ENCODE peak calls at places on chromosome 9, in ten cellular contexts. One of them, this sample, is unnamed.

GRCh38 chr9:76560481-76560891 is 101.5 kb downstream of the GCNT1 start:
- DNase-seq in fibroblast of mammary gland: peak
- DNase-seq in fibroblast of the aortic adventitia: peak
- DNase-seq in PC-3: no peak
- DNase-seq in GM23338: no peak
- DNase-seq in HFFc6: peak
- DNase-seq in glutamatergic neuron: no peak
- DNase-seq in NB4: no peak
- DNase-seq in neural crest cell: no peak
- DNase-seq in Peyer's patch: no peak
- DNase-seq in this sample: no peak

GRCh38 chr9:92962846-92963245 is 15.5 kb downstream of the FGD3 start:
- DNase-seq in GM23338: no peak
- DNase-seq in PC-3: no peak
- DNase-seq in glutamatergic neuron: no peak
- DNase-seq in fibroblast of mammary gland: no peak
- DNase-seq in fibroblast of the aortic adventitia: no peak
- DNase-seq in neural crest cell: no peak
- DNase-seq in NB4: no peak
- DNase-seq in Peyer's patch: peak
- DNase-seq in HFFc6: no peak
- DNase-seq in this sample: no peak

GRCh38 chr9:127382541-127382940 is 14.4 kb upstream of the SLC2A8 start:
- DNase-seq in fibroblast of mammary gland: no peak
- DNase-seq in glutamatergic neuron: no peak
- DNase-seq in neural crest cell: no peak
- DNase-seq in PC-3: no peak
- DNase-seq in HFFc6: no peak
- DNase-seq in GM23338: no peak
- DNase-seq in Peyer's patch: no peak
- DNase-seq in fibroblast of the aortic adventitia: no peak
- DNase-seq in NB4: no peak
- DNase-seq in this sample: no peak

GRCh38 chr9:15246688-15247087 is 60.3 kb downstream of the TTC39B start:
- DNase-seq in glutamatergic neuron: no peak
- DNase-seq in GM23338: no peak
- DNase-seq in fibroblast of the aortic adventitia: no peak
- DNase-seq in neural crest cell: no peak
- DNase-seq in NB4: no peak
- DNase-seq in Peyer's patch: no peak
- DNase-seq in HFFc6: no peak
- DNase-seq in fibroblast of mammary gland: peak
- DNase-seq in PC-3: peak
- DNase-seq in this sample: no peak

GRCh38 chr9:134568116-134568515 is 73.5 kb upstream of the COL5A1 start:
- DNase-seq in HFFc6: no peak
- DNase-seq in PC-3: no peak
- DNase-seq in fibroblast of mammary gland: no peak
- DNase-seq in fibroblast of the aortic adventitia: no peak
- DNase-seq in GM23338: no peak
- DNase-seq in neural crest cell: no peak
- DNase-seq in glutamatergic neuron: no peak
- DNase-seq in NB4: no peak
- DNase-seq in Peyer's patch: peak
- DNase-seq in this sample: no peak

GRCh38 chr9:106953166-106953565 is 90.2 kb downstream of the ZNF462 start:
- DNase-seq in fibroblast of mammary gland: peak
- DNase-seq in NB4: no peak
- DNase-seq in HFFc6: peak
- DNase-seq in glutamatergic neuron: no peak
- DNase-seq in neural crest cell: no peak
- DNase-seq in PC-3: peak
- DNase-seq in Peyer's patch: no peak
- DNase-seq in GM23338: peak
- DNase-seq in fibroblast of the aortic adventitia: no peak
- DNase-seq in this sample: no peak

GRCh38 chr9:108786756-108787663 is 68.8 kb downstream of the ACTL7B start:
- DNase-seq in HFFc6: no peak
- DNase-seq in PC-3: peak
- DNase-seq in fibroblast of the aortic adventitia: peak
- DNase-seq in GM23338: no peak
- DNase-seq in glutamatergic neuron: no peak
- DNase-seq in neural crest cell: no peak
- DNase-seq in NB4: peak
- DNase-seq in fibroblast of mammary gland: peak
- DNase-seq in Peyer's patch: no peak
- DNase-seq in this sample: no peak

GRCh38 chr9:132141948-132142594 is 19.8 kb upstream of the NTNG2 start:
- DNase-seq in GM23338: no peak
- DNase-seq in Peyer's patch: no peak
- DNase-seq in NB4: no peak
- DNase-seq in PC-3: no peak
- DNase-seq in glutamatergic neuron: no peak
- DNase-seq in neural crest cell: no peak
- DNase-seq in fibroblast of the aortic adventitia: no peak
- DNase-seq in fibroblast of mammary gland: no peak
- DNase-seq in HFFc6: no peak
- DNase-seq in this sample: no peak

GRCh38 chr9:91131433-91131839 is 230.3 kb downstream of the AUH start:
- DNase-seq in glutamatergic neuron: no peak
- DNase-seq in Peyer's patch: peak
- DNase-seq in HFFc6: peak
- DNase-seq in fibroblast of the aortic adventitia: peak
- DNase-seq in NB4: peak
- DNase-seq in fibroblast of mammary gland: peak
- DNase-seq in GM23338: no peak
- DNase-seq in PC-3: peak
- DNase-seq in neural crest cell: no peak
- DNase-seq in this sample: no peak

GRCh38 chr9:126973651-126974529 is 59.3 kb downstream of the RALGPS1 start:
- DNase-seq in fibroblast of mammary gland: no peak
- DNase-seq in HFFc6: no peak
- DNase-seq in glutamatergic neuron: no peak
- DNase-seq in Peyer's patch: no peak
- DNase-seq in PC-3: no peak
- DNase-seq in GM23338: no peak
- DNase-seq in fibroblast of the aortic adventitia: no peak
- DNase-seq in neural crest cell: no peak
- DNase-seq in NB4: no peak
- DNase-seq in this sample: no peak

GRCh38 chr9:91192785-91193657 is 168.7 kb downstream of the AUH start:
- DNase-seq in fibroblast of mammary gland: peak
- DNase-seq in NB4: peak
- DNase-seq in Peyer's patch: peak
- DNase-seq in glutamatergic neuron: peak
- DNase-seq in fibroblast of the aortic adventitia: peak
- DNase-seq in neural crest cell: peak
- DNase-seq in PC-3: peak
- DNase-seq in GM23338: peak
- DNase-seq in HFFc6: peak
- DNase-seq in this sample: peak

GRCh38 chr9:97768731-97769130 is 71.6 kb upstream of the XPA start:
- DNase-seq in GM23338: no peak
- DNase-seq in HFFc6: peak
- DNase-seq in glutamatergic neuron: no peak
- DNase-seq in fibroblast of the aortic adventitia: peak
- DNase-seq in Peyer's patch: no peak
- DNase-seq in fibroblast of mammary gland: peak
- DNase-seq in NB4: no peak
- DNase-seq in PC-3: no peak
- DNase-seq in neural crest cell: no peak
- DNase-seq in this sample: no peak

GRCh38 chr9:120714088-120714845 is at the start of gene MEGF9:
- DNase-seq in fibroblast of the aortic adventitia: peak
- DNase-seq in fibroblast of mammary gland: peak
- DNase-seq in neural crest cell: peak
- DNase-seq in GM23338: peak
- DNase-seq in PC-3: peak
- DNase-seq in NB4: peak
- DNase-seq in Peyer's patch: peak
- DNase-seq in glutamatergic neuron: peak
- DNase-seq in HFFc6: peak
- DNase-seq in this sample: peak
- TF ChIP-seq CTCF in fibroblast of the aortic adventitia: no peak
- TF ChIP-seq CTCF in fibroblast of mammary gland: no peak
- TF ChIP-seq CTCF in neural crest cell: no peak
- TF ChIP-seq CTCF in GM23338: no peak
- TF ChIP-seq CTCF in PC-3: no peak
- TF ChIP-seq CTCF in NB4: no peak
- TF ChIP-seq CTCF in Peyer's patch: no peak
- TF ChIP-seq CTCF in glutamatergic neuron: no peak
- TF ChIP-seq CTCF in HFFc6: peak
- TF ChIP-seq CTCF in this sample: no peak

DNA sequence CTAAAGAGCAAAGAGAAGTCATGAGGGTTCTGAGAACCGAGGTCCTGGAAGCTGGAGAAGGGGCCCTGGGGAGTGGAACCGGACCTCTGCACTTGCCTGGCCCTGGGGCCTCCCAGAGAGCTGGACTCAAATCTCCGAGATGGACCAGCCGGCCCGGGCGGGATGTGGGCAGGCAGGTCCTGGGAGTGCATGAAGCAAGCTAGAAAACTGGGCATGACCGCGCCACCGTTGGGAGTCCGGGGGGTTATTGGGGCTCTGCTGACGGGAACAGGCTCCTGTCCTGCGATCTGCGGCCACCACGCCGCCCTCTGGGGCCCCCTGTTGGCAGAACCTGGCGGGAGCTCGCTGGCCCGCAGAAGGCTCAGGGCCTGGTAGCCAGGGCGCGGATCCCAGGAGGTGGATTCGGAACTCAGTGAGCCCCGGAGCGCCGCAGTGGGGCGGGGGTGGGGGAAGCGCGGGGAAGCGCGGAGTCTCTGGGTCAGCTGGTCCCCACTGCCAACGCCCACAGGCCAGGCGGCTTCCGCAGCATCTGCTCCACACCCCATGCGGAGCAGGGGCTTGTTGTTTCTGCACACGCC is 150.6 kb downstream of the ERCC6L2 start:
- DNase-seq in fibroblast of the aortic adventitia: no peak
- DNase-seq in PC-3: no peak
- DNase-seq in Peyer's patch: no peak
- DNase-seq in HFFc6: no peak
- DNase-seq in neural crest cell: peak
- DNase-seq in glutamatergic neuron: peak
- DNase-seq in NB4: no peak
- DNase-seq in fibroblast of mammary gland: no peak
- DNase-seq in GM23338: peak
- DNase-seq in this sample: peak
- TF ChIP-seq CTCF in fibroblast of the aortic adventitia: no peak
- TF ChIP-seq CTCF in PC-3: no peak
- TF ChIP-seq CTCF in Peyer's patch: no peak
- TF ChIP-seq CTCF in HFFc6: peak
- TF ChIP-seq CTCF in neural crest cell: peak
- TF ChIP-seq CTCF in glutamatergic neuron: peak
- TF ChIP-seq CTCF in NB4: peak
- TF ChIP-seq CTCF in fibroblast of mammary gland: peak
- TF ChIP-seq CTCF in GM23338: peak
- TF ChIP-seq CTCF in this sample: peak

GRCh38 chr9:121745396-121745695 is 93.9 kb downstream of the DAB2IP start:
- DNase-seq in GM23338: no peak
- DNase-seq in glutamatergic neuron: no peak
- DNase-seq in Peyer's patch: no peak
- DNase-seq in fibroblast of mammary gland: no peak
- DNase-seq in neural crest cell: no peak
- DNase-seq in fibroblast of the aortic adventitia: no peak
- DNase-seq in HFFc6: no peak
- DNase-seq in PC-3: no peak
- DNase-seq in NB4: no peak
- DNase-seq in this sample: no peak

GRCh38 chr9:121743441-121744001 is 92.1 kb downstream of the DAB2IP start:
- DNase-seq in Peyer's patch: peak
- DNase-seq in fibroblast of mammary gland: peak
- DNase-seq in NB4: no peak
- DNase-seq in fibroblast of the aortic adventitia: peak
- DNase-seq in HFFc6: peak
- DNase-seq in GM23338: peak
- DNase-seq in glutamatergic neuron: peak
- DNase-seq in neural crest cell: peak
- DNase-seq in PC-3: peak
- DNase-seq in this sample: peak

GRCh38 chr9:121742923-121743322 is 91.5 kb downstream of the DAB2IP start:
- DNase-seq in PC-3: no peak
- DNase-seq in fibroblast of mammary gland: no peak
- DNase-seq in NB4: no peak
- DNase-seq in neural crest cell: no peak
- DNase-seq in Peyer's patch: no peak
- DNase-seq in fibroblast of the aortic adventitia: no peak
- DNase-seq in glutamatergic neuron: no peak
- DNase-seq in HFFc6: no peak
- DNase-seq in GM23338: no peak
- DNase-seq in this sample: no peak

GRCh38 chr9:121744687-121745395 is 93.4 kb downstream of the DAB2IP start:
- DNase-seq in glutamatergic neuron: no peak
- DNase-seq in NB4: no peak
- DNase-seq in fibroblast of mammary gland: no peak
- DNase-seq in Peyer's patch: no peak
- DNase-seq in GM23338: peak
- DNase-seq in HFFc6: peak
- DNase-seq in fibroblast of the aortic adventitia: no peak
- DNase-seq in PC-3: no peak
- DNase-seq in neural crest cell: no peak
- DNase-seq in this sample: no peak

GRCh38 chr9:121744002-121744686 is 92.7 kb downstream of the DAB2IP start:
- DNase-seq in fibroblast of the aortic adventitia: peak
- DNase-seq in HFFc6: peak
- DNase-seq in PC-3: peak
- DNase-seq in GM23338: peak
- DNase-seq in glutamatergic neuron: peak
- DNase-seq in neural crest cell: no peak
- DNase-seq in NB4: peak
- DNase-seq in fibroblast of mammary gland: peak
- DNase-seq in Peyer's patch: peak
- DNase-seq in this sample: no peak
- TF ChIP-seq CTCF in fibroblast of the aortic adventitia: peak
- TF ChIP-seq CTCF in HFFc6: peak
- TF ChIP-seq CTCF in PC-3: peak
- TF ChIP-seq CTCF in GM23338: peak
- TF ChIP-seq CTCF in glutamatergic neuron: peak
- TF ChIP-seq CTCF in neural crest cell: peak
- TF ChIP-seq CTCF in NB4: peak
- TF ChIP-seq CTCF in fibroblast of mammary gland: peak
- TF ChIP-seq CTCF in Peyer's patch: no peak
- TF ChIP-seq CTCF in this sample: no peak

DNA sequence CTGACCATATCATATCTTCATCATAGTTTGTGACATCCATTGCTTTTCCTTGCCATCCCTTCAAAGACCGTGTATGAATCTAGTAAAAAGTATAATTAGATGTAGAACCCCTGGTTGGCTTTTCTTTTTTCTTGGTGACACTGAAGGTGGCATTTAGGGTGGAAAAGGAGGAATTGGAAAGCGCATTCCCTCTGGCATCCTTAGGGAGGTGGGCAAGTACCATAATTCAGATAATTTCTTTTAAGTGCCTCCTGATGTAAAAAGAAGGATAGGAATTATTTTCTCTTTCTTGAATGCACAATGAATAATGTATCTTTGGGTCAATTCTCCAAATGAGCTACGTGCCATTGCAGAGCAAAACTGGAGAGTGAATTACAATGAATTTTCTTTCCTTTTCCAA is 73.2 kb upstream of the SMARCA2 start:
- DNase-seq in HFFc6: no peak
- DNase-seq in fibroblast of mammary gland: peak
- DNase-seq in glutamatergic neuron: no peak
- DNase-seq in neural crest cell: no peak
- DNase-seq in PC-3: no peak
- DNase-seq in GM23338: peak
- DNase-seq in NB4: no peak
- DNase-seq in Peyer's patch: no peak
- DNase-seq in fibroblast of the aortic adventitia: peak
- DNase-seq in this sample: no peak
- TF ChIP-seq CTCF in HFFc6: no peak
- TF ChIP-seq CTCF in fibroblast of mammary gland: peak
- TF ChIP-seq CTCF in glutamatergic neuron: no peak
- TF ChIP-seq CTCF in neural crest cell: peak
- TF ChIP-seq CTCF in PC-3: no peak
- TF ChIP-seq CTCF in GM23338: peak
- TF ChIP-seq CTCF in NB4: no peak
- TF ChIP-seq CTCF in Peyer's patch: no peak
- TF ChIP-seq CTCF in fibroblast of the aortic adventitia: peak
- TF ChIP-seq CTCF in this sample: no peak